ENCODE peak calls at places on chromosomes 6 and 20, in six cellular contexts. C is aorta, Q is right atrium auricular region, S is cardiac muscle cell, D is left lung, G is hepatocyte. W is an unnamed sample.

GRCh38 chr6:36364669-36365479 is 22.6 kb downstream of the ETV7 start:
- DNase-seq in G (peak), D (peak), S (peak), C (no peak), Q (no peak), W (no peak)

GRCh38 chr20:47576516-47577033 is 74.9 kb downstream of the NCOA3 start:
- DNase-seq in D (peak), S (peak), G (peak), C (peak), Q (peak), W (peak)

GRCh38 chr20:23235173-23236027 is 115.2 kb upstream of the NXT1 start:
- DNase-seq in S (peak), G (peak), D (peak), Q (peak), C (peak), W (peak)

GRCh38 chr6:146444195-146444594 is 99.4 kb upstream of the RAB32 start:
- DNase-seq in C (no peak), Q (no peak), G (no peak), D (no peak), S (no peak), W (no peak)

GRCh38 chr20:17395729-17396128 is 135.4 kb downstream of the BFSP1 start:
- DNase-seq in C (no peak), S (no peak), Q (no peak), G (no peak), D (no peak), W (no peak)

GRCh38 chr6:121971886-121972285 is 427.6 kb upstream of the HSF2 start:
- DNase-seq in G (peak), C (no peak), D (no peak), S (peak), Q (no peak), W (no peak)

GRCh38 chr20:24575811-24576210 is 106.4 kb downstream of the SYNDIG1 start:
- DNase-seq in S (no peak), Q (no peak), D (no peak), C (no peak), G (no peak), W (no peak)

GRCh38 chr6:159692303-159693127 is 526 bp downstream of the SOD2 start:
- DNase-seq in D (peak), Q (peak), C (peak), S (peak), G (peak), W (peak)

GRCh38 chr20:63404129-63405085 is 43.3 kb upstream of the CHRNA4 start:
- DNase-seq in C (no peak), G (no peak), S (no peak), D (no peak), Q (no peak), W (no peak)

GRCh38 chr6:87623248-87623647 is 33.3 kb downstream of the ORC3 start:
- DNase-seq in C (no peak), Q (no peak), D (no peak), S (peak), G (peak), W (no peak)

GRCh38 chr6:82980086-82980485 is 85.6 kb downstream of the UBE3D start:
- DNase-seq in S (peak), C (no peak), Q (no peak), G (no peak), D (no peak), W (peak)

GRCh38 chr6:235763-236360 is 56.4 kb upstream of the DUSP22 start:
- DNase-seq in Q (no peak), C (no peak), D (no peak), G (no peak), S (peak), W (no peak)

GRCh38 chr6:160992323-160993314 is 1.1 kb downstream of the MAP3K4 start:
- DNase-seq in D (peak), C (no peak), S (peak), Q (no peak), G (peak), W (peak)

GRCh38 chr20:15199698-15200097 is 862.3 kb upstream of the FLRT3 start:
- DNase-seq in Q (no peak), S (no peak), C (no peak), G (no peak), D (no peak), W (no peak)

GRCh38 chr6:136613477-136613876 is 63.3 kb upstream of the MAP7 start:
- DNase-seq in D (no peak), C (no peak), S (no peak), G (no peak), Q (no peak), W (no peak)

GRCh38 chr6:84193140-84193708 is 34.2 kb downstream of the CEP162 start:
- DNase-seq in Q (no peak), D (no peak), C (no peak), G (no peak), S (peak), W (no peak)

GRCh38 chr6:52284131-52284459 is 447 bp downstream of the MCM3 start:
- DNase-seq in S (no peak), Q (peak), G (peak), D (peak), C (peak), W (peak)

GRCh38 chr6:157571995-157572394 is 191.0 kb downstream of the ZDHHC14 start:
- DNase-seq in G (no peak), S (no peak), D (no peak), Q (no peak), C (no peak), W (no peak)

GRCh38 chr6:169008641-169009040 is 245.0 kb downstream of the THBS2 start:
- DNase-seq in D (no peak), C (no peak), S (peak), Q (no peak), G (no peak), W (peak)

GRCh38 chr20:49450281-49450707 is 32.2 kb downstream of the KCNB1 start:
- DNase-seq in S (no peak), G (no peak), Q (no peak), C (no peak), D (no peak), W (peak)

GRCh38 chr20:300345-300744 is 3.0 kb downstream of the ZCCHC3 start:
- DNase-seq in S (peak), C (no peak), Q (no peak), D (no peak), G (no peak), W (no peak)

GRCh38 chr6:99933129-99933528 is 60.9 kb downstream of the MCHR2 start:
- DNase-seq in S (peak), Q (no peak), G (no peak), D (no peak), C (no peak), W (no peak)

GRCh38 chr6:51678905-51679620 is 408.4 kb downstream of the PKHD1 start:
- DNase-seq in D (no peak), Q (no peak), C (no peak), S (no peak), G (no peak), W (peak)

GRCh38 chr20:19907326-19908056 is 109.7 kb upstream of the NAA20 start:
- DNase-seq in D (no peak), Q (no peak), G (no peak), S (peak), C (peak), W (peak)

GRCh38 chr20:31719644-31720485 is 2.8 kb downstream of the BCL2L1 start:
- DNase-seq in C (no peak), G (peak), D (no peak), S (no peak), Q (no peak), W (peak)

GRCh38 chr6:28433119-28433518 is 10.2 kb downstream of the ZSCAN23 start:
- DNase-seq in C (no peak), D (no peak), G (no peak), Q (no peak), S (no peak), W (no peak)

GRCh38 chr6:144349690-144350132 is 64.6 kb downstream of the UTRN start:
- DNase-seq in C (no peak), G (no peak), Q (no peak), S (peak), D (no peak), W (no peak)

GRCh38 chr20:10179574-10180298 is 38.9 kb upstream of the SNAP25 start:
- DNase-seq in C (no peak), Q (no peak), G (no peak), D (no peak), S (peak), W (no peak)

GRCh38 chr20:48170625-48171024 is 385.3 kb upstream of the SULF2 start:
- DNase-seq in G (no peak), S (no peak), C (no peak), Q (no peak), D (no peak), W (no peak)

GRCh38 chr6:104885518-104886043 is 25.9 kb upstream of the HACE1 start:
- DNase-seq in C (no peak), Q (no peak), D (no peak), G (no peak), S (no peak), W (no peak)

GRCh38 chr6:105994522-105995402 is 91.4 kb upstream of the PRDM1 start:
- DNase-seq in S (peak), D (peak), G (peak), Q (peak), C (peak), W (no peak)

GRCh38 chr6:133752129-133752528 is 136.8 kb upstream of the TCF21 start:
- DNase-seq in Q (no peak), S (no peak), C (no peak), G (no peak), D (no peak), W (no peak)

GRCh38 chr6:28353981-28354676 is 4.4 kb downstream of the ZKSCAN3 start:
- DNase-seq in Q (no peak), C (peak), G (no peak), D (peak), S (peak), W (no peak)

GRCh38 chr6:155084431-155085123 is 89.5 kb downstream of the TIAM2 start:
- DNase-seq in S (no peak), Q (no peak), D (no peak), G (no peak), C (no peak), W (no peak)

GRCh38 chr20:19012671-19013070 is 199.1 kb downstream of the SCP2D1 start:
- DNase-seq in G (no peak), D (no peak), Q (no peak), S (no peak), C (no peak), W (no peak)

GRCh38 chr20:21719592-21720214 is 14.2 kb downstream of the PAX1 start:
- DNase-seq in Q (peak), D (no peak), C (no peak), G (peak), S (peak), W (peak)

GRCh38 chr6:44010411-44011349 is 116.6 kb downstream of the MRPL14 start:
- DNase-seq in Q (no peak), D (no peak), G (no peak), S (peak), C (peak), W (peak)

GRCh38 chr6:44012078-44012493 is 115.2 kb downstream of the MRPL14 start:
- DNase-seq in G (no peak), D (no peak), C (peak), S (peak), Q (no peak), W (peak)

GRCh38 chr6:44008821-44009370 is 118.4 kb downstream of the MRPL14 start:
- DNase-seq in G (no peak), C (no peak), D (no peak), S (no peak), Q (no peak), W (no peak)

GRCh38 chr6:44009425-44010321 is 117.6 kb downstream of the MRPL14 start:
- DNase-seq in G (no peak), C (no peak), Q (no peak), D (no peak), S (no peak), W (no peak)

DNA sequence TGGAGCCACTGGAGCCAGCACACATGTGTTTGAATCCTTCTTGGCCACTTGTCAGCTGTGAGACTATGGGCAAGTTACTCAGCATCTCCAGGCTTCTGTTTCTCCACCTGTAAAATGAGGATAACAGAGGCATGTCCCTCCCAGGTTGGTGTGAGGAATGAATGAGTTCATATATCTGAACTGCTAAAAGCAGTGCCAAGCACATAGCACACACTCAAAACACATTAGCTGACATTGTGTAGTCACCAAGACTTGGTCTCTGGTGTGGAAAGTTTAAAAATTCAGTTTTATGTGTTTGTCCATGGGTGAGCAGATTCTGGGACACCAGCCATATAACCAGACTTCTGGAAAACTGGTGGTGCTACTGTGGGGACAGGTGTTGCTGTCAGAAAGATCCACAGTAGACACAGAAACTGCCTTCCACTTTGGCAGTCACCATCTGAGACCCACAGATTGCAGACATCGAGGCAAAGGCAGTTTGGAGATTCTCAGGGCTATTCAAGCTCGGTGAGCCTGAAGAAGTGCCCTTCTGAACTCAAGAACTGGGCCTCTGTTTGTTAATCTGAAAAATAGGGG is 115.8 kb downstream of the MRPL14 start:
- DNase-seq in Q (no peak), C (no peak), D (no peak), S (no peak), G (no peak), W (no peak)
- H3K27ac ChIP-seq in Q (peak), C (no peak), D (no peak), S (peak), G (no peak), W (no peak)

DNA sequence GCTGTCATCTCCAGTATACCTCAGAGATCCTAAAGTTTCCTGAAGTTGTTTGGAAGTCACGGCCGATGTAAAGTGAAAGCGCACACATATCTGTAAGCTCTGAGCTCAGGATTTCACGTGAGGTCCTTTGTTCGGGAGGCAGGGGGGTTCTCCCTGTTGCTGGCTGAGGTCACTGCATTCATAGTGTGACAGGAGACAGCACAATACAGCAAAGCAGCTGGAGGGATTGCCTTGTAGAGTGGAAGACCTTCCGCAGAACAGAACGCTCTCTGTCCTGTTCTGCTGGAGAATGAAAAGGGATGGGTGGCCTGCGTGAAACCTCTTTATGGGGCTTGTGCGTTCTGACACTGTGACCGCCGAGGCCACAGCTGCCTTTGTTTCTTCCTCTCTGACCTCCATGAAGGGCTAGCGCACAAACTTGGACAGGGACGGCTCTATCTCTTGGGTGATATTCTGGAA is 13.4 kb upstream of the SERPINB1 start:
- DNase-seq in D (no peak), G (no peak), S (peak), Q (no peak), C (no peak), W (peak)
- H3K4me3 ChIP-seq in D (no peak), G (no peak), S (no peak), Q (no peak), C (no peak), W (peak)

DNA sequence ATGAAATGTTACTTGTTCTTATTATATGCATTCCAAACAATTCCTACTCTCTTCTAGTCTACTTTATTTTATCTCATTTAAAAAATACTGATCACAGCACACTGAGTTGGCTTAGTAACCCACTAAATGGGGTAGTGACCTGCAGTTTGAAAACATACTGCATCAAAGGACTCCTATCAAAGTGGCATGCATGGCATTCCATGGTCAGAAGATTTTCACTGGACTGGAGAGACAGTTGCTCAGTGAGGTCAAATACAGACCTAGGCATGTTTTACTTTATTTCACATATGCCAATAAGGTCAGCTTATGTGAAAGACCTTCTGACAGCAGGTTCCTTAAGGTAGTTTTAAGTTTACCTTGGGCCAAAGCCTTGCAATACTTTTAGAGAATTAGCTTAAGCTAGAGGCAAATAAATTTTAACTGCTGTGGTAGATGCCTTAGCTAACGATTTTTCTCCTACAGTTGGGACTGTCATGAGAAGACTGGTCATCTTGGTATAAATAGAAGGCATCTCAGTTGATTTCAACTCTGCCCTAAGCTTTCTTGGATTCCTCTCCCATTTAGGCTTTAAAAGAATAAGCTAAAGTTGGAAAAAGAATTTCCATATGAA is 35.1 kb downstream of the TPD52L1 start:
- DNase-seq in S (no peak), Q (no peak), G (no peak), C (no peak), D (no peak), W (no peak)
- H3K27ac ChIP-seq in S (peak), Q (peak), G (no peak), C (no peak), D (no peak), W (no peak)

GRCh38 chr6:148760143-148760505 is 13.3 kb downstream of the UST start:
- DNase-seq in G (no peak), C (no peak), S (no peak), D (no peak), Q (no peak), W (no peak)
- H3K4me3 ChIP-seq in G (no peak), C (no peak), S (no peak), D (no peak), Q (no peak), W (no peak)

DNA sequence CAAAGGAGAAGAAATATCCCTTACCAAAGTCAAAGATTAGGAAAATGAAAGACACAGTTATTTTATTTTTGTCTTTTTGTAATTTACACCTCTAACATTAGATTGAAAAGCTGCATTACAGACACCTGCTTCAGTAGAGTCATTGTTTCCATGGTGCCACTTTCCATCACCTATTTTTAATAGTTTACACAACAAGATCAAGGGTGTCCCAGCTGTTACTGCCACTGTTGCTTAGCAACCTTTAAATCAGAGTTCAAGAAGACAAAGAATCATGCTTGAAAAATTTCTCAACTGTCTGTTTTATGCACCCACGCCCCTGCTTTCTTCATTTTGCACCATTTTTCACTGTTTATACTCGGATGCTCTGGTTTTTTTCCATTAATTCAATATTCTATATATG is 668.2 kb upstream of the GJE1 start:
- DNase-seq in Q (no peak), S (peak), D (no peak), G (peak), C (no peak), W (peak)
- H3K27ac ChIP-seq in Q (peak), S (no peak), D (no peak), G (no peak), C (no peak), W (no peak)

GRCh38 chr20:61993058-61993457 is 72.6 kb downstream of the TAF4 start:
- DNase-seq in D (no peak), G (no peak), S (no peak), C (peak), Q (no peak), W (no peak)

GRCh38 chr20:61989741-61990140 is 75.9 kb downstream of the TAF4 start:
- DNase-seq in C (no peak), S (no peak), Q (no peak), G (no peak), D (no peak), W (no peak)

GRCh38 chr20:61990484-61990883 is 75.2 kb downstream of the TAF4 start:
- DNase-seq in S (no peak), G (no peak), Q (no peak), C (no peak), D (no peak), W (no peak)

GRCh38 chr20:61988665-61989064 is 77.0 kb downstream of the TAF4 start:
- DNase-seq in D (no peak), S (no peak), G (no peak), C (no peak), Q (no peak), W (no peak)

GRCh38 chr20:61991476-61991875 is 74.2 kb downstream of the TAF4 start:
- DNase-seq in G (no peak), C (no peak), S (no peak), D (no peak), Q (no peak), W (no peak)
- H3K4me3 ChIP-seq in G (no peak), C (no peak), S (no peak), D (no peak), Q (no peak), W (no peak)